ENCODE peak calls at places on chromosomes 11 and 22, in four cellular contexts. F is IMR-90, E is body of pancreas, A is neural progenitor cell. H is an unnamed sample.

GRCh38 chr11:37394236-37394870 is 796.3 kb upstream of the RAG2 start:
- DNase-seq in F (no peak), E (no peak), A (no peak), H (no peak)

GRCh38 chr11:65917434-65918210 is 1.2 kb downstream of the C11orf68 start:
- DNase-seq in F (no peak), E (no peak), A (no peak), H (no peak)

GRCh38 chr11:11948242-11948947 is 60.0 kb downstream of the DKK3 start:
- DNase-seq in F (no peak), E (no peak), A (no peak), H (no peak)

GRCh38 chr22:49825944-49826602 is 1.6 kb downstream of the BRD1 start:
- DNase-seq in F (peak; percentile 72), E (no peak), A (no peak), H (peak; percentile 48)

GRCh38 chr11:35412285-35412684 is 7.1 kb downstream of the SLC1A2 start:
- DNase-seq in F (peak; percentile 25), E (no peak), A (peak; percentile 56), H (peak; percentile 3)

GRCh38 chr11:14500181-14500651 is 605 bp upstream of the COPB1 start:
- DNase-seq in F (peak; percentile 68), E (peak; percentile 57), A (peak; percentile 24), H (peak; percentile 62)

GRCh38 chr22:19715286-19715939 is 1.1 kb downstream of the SEPTIN5 start:
- DNase-seq in F (no peak), E (no peak), A (no peak), H (no peak)

GRCh38 chr11:114258696-114259095 is 37.5 kb upstream of the NNMT start:
- DNase-seq in F (no peak), E (no peak), A (no peak), H (no peak)

GRCh38 chr11:108237058-108237481 is 14.2 kb downstream of the ATM start:
- DNase-seq in F (no peak), E (no peak), A (no peak), H (no peak)

GRCh38 chr11:25902476-25902875 is 429.5 kb upstream of the ANO3 start:
- DNase-seq in F (no peak), E (no peak), A (no peak), H (no peak)

GRCh38 chr11:112221263-112221835 is 4.9 kb upstream of the PTS start:
- DNase-seq in F (no peak), E (no peak), A (no peak), H (no peak)

GRCh38 chr11:109304159-109304558 is 117.8 kb upstream of the C11orf87 start:
- DNase-seq in F (peak; percentile 30), E (no peak), A (no peak), H (peak; percentile 45)

GRCh38 chr22:22802346-22802970 is 85.2 kb upstream of the IGLL5 start:
- DNase-seq in F (no peak), E (no peak), A (peak; percentile 26), H (no peak)

GRCh38 chr11:2982214-2982613 is 9.9 kb downstream of the NAP1L4 start:
- DNase-seq in F (no peak), E (no peak), A (no peak), H (peak; percentile 21)

GRCh38 chr11:15770798-15771414 is 585.4 kb downstream of the SOX6 start:
- DNase-seq in F (peak; percentile 52), E (peak; percentile 46), A (peak; percentile 61), H (peak; percentile 36)

GRCh38 chr22:37068859-37069258 is 17.3 kb downstream of the KCTD17 start:
- DNase-seq in F (no peak), E (no peak), A (peak; percentile 76), H (no peak)

GRCh38 chr11:9060700-9061111 is 30.7 kb downstream of the SCUBE2 start:
- DNase-seq in F (no peak), E (no peak), A (peak; percentile 63), H (no peak)

GRCh38 chr11:129375731-129376657 is at the start of gene BARX2:
- DNase-seq in F (peak; percentile 54), E (peak; percentile 64), A (peak; percentile 91), H (peak; percentile 66)

GRCh38 chr11:8097926-8098325 is 16.9 kb downstream of the TUB start:
- DNase-seq in F (no peak), E (no peak), A (no peak), H (no peak)

GRCh38 chr11:3136542-3137455 is 28.3 kb downstream of the OSBPL5 start:
- DNase-seq in F (no peak), E (peak; percentile 10), A (no peak), H (no peak)

GRCh38 chr22:44398791-44399190 is 86.0 kb upstream of the SHISAL1 start:
- DNase-seq in F (no peak), E (peak; percentile 8), A (no peak), H (no peak)

GRCh38 chr11:86923993-86924766 is 31.0 kb downstream of the FZD4 start:
- DNase-seq in F (no peak), E (peak; percentile 37), A (peak; percentile 77), H (no peak)

GRCh38 chr11:132402056-132402684 is 1031.8 kb downstream of the NTM start:
- DNase-seq in F (peak; percentile 51), E (no peak), A (peak; percentile 80), H (peak; percentile 6)

GRCh38 chr11:61061081-61061826 is 41.0 kb upstream of the CD5 start:
- DNase-seq in F (no peak), E (no peak), A (no peak), H (peak; percentile 11)

GRCh38 chr11:36730761-36731160 is 132.7 kb upstream of the RAG2 start:
- DNase-seq in F (no peak), E (no peak), A (no peak), H (no peak)

GRCh38 chr22:28801845-28802594 is 1.7 kb upstream of the XBP1 start:
- DNase-seq in F (no peak), E (peak; percentile 82), A (no peak), H (no peak)

GRCh38 chr11:35246725-35247124 is 107.8 kb downstream of the CD44 start:
- DNase-seq in F (peak; percentile 62), E (no peak), A (no peak), H (no peak)

GRCh38 chr22:41620646-41621098 is at the start of gene DESI1:
- DNase-seq in F (no peak), E (peak; percentile 46), A (no peak), H (peak; percentile 12)

GRCh38 chr11:110856340-110856739 is 144.1 kb upstream of the ARHGAP20 start:
- DNase-seq in F (no peak), E (no peak), A (no peak), H (no peak)

GRCh38 chr11:110529043-110529442 is 99.3 kb downstream of the FDX1 start:
- DNase-seq in F (no peak), E (no peak), A (peak; percentile 12), H (no peak)

GRCh38 chr11:43447124-43447523 is 88.4 kb downstream of the TTC17 start:
- DNase-seq in F (no peak), E (no peak), A (no peak), H (no peak)

GRCh38 chr11:66653123-66653522 is 14.6 kb downstream of the RBM4 start:
- DNase-seq in F (peak; percentile 36), E (no peak), A (no peak), H (peak; percentile 57)

GRCh38 chr11:58301576-58301975 is 33.5 kb upstream of the OR10W1 start:
- DNase-seq in F (peak; percentile 84), E (no peak), A (no peak), H (peak; percentile 19)

GRCh38 chr11:454801-455565 is 4.9 kb downstream of the PTDSS2 start:
- DNase-seq in F (no peak), E (no peak), A (no peak), H (no peak)

GRCh38 chr11:455566-456147 is 5.6 kb downstream of the PTDSS2 start:
- DNase-seq in F (no peak), E (no peak), A (no peak), H (no peak)

GRCh38 chr11:454043-454442 is 4.0 kb downstream of the PTDSS2 start:
- DNase-seq in F (no peak), E (no peak), A (no peak), H (no peak)

GRCh38 chr11:457071-457760 is 7.1 kb downstream of the PTDSS2 start:
- DNase-seq in F (no peak), E (no peak), A (no peak), H (no peak)

DNA sequence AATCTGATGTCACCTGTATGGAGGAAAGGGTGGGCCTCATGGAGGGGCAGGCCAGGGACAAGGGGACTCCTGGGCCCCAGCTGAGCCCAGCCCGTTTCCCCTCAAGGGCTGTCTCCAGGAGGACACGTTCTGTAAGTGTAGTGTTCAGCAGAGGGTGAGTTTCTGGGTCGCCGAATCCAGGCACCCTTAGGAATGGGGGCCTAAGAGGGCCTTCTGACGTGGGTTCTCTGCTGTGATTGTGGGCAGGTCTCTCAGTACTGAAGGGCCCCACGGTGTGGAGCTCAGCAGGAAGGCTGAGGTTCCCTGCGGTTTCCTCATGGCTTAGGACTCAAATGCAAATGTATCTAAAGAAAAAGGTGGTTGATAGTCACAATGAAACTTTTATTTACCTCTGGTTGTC is 6.5 kb downstream of the PTDSS2 start:
- DNase-seq in F (no peak), E (no peak), A (no peak), H (no peak)
- H3K36me3 ChIP-seq in F (peaks cover 43% of the 10 kb centered on the region), E (no peaks in the 10 kb centered on the region), A (no peaks in the 10 kb centered on the region), H (peaks cover 26% of the 10 kb centered on the region)

GRCh38 chr11:47306484-47306844 is 36.5 kb downstream of the MADD start:
- DNase-seq in F (no peak), E (no peak), A (no peak), H (no peak)
- H3K36me3 ChIP-seq in F (peaks cover 37% of the 10 kb centered on the region), E (peaks cover 16% of the 10 kb centered on the region), A (peaks cover 8% of the 10 kb centered on the region), H (peaks cover 5% of the 10 kb centered on the region)

GRCh38 chr22:35656284-35656752 is 8.1 kb downstream of the APOL6 start:
- DNase-seq in F (no peak), E (no peak), A (no peak), H (no peak)
- H3K36me3 ChIP-seq in F (peaks cover 26% of the 10 kb centered on the region), E (no peaks in the 10 kb centered on the region), A (no peaks in the 10 kb centered on the region), H (peaks cover 6% of the 10 kb centered on the region)

GRCh38 chr22:46092011-46092410 is 58.3 kb upstream of the PPARA start:
- DNase-seq in F (no peak), E (peak; percentile 20), A (no peak), H (no peak)
- H3K36me3 ChIP-seq in F (peaks cover 44% of the 10 kb centered on the region), E (no peaks in the 10 kb centered on the region), A (no peaks in the 10 kb centered on the region), H (peaks cover 58% of the 10 kb centered on the region)

GRCh38 chr11:94960488-94960887 is 12.9 kb downstream of the CWC15 start:
- DNase-seq in F (no peak), E (no peak), A (no peak), H (no peak)

GRCh38 chr11:94959179-94959578 is 14.2 kb downstream of the CWC15 start:
- DNase-seq in F (no peak), E (no peak), A (no peak), H (no peak)

GRCh38 chr11:94968334-94968958 is 4.9 kb downstream of the CWC15 start:
- DNase-seq in F (peak; percentile 60), E (no peak), A (no peak), H (peak; percentile 30)

GRCh38 chr11:94961255-94961654 is 12.1 kb downstream of the CWC15 start:
- DNase-seq in F (no peak), E (no peak), A (no peak), H (no peak)

GRCh38 chr11:94964934-94965333 is 8.4 kb downstream of the CWC15 start:
- DNase-seq in F (no peak), E (no peak), A (no peak), H (no peak)
- H3K36me3 ChIP-seq in F (peaks cover 27% of the 10 kb centered on the region), E (peaks cover 5% of the 10 kb centered on the region), A (peaks cover 37% of the 10 kb centered on the region), H (peaks cover 10% of the 10 kb centered on the region)

DNA sequence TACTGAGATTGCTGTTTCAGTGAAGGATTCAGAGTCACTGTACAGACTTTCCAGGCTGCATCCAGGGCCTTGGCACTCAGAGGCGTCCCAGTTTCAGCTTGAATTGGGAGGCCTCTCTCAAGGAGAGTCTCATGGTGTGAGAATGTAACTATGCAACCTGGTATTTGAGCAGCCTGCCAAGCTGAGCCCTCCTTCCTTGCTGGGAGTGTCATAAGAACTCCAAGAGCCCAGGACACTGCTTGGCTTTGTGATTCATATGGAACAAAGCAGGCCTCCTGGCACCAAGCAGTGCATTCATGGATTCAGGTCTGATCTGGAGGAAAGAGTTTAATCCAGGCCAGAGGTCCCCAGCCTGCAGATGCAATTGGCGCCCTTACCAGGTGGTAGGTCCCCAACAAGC is 171.7 kb downstream of the DBX1 start:
- DNase-seq in F (peak; percentile 92), E (no peak), A (peak; percentile 64), H (peak; percentile 97)
- H3K36me3 ChIP-seq in F (peaks cover 3% of the 10 kb centered on the region), E (no peaks in the 10 kb centered on the region), A (no peaks in the 10 kb centered on the region), H (peaks cover 3% of the 10 kb centered on the region)

H was measured in fibroblast of lung.